ENCODE peak calls at places on chromosomes 13 and 19, in eight cellular contexts. F is body of pancreas, H is esophagus muscularis mucosa, G is psoas muscle, X is heart right ventricle, O is H1, R is adrenal gland, K is cardiac muscle cell. V is an unnamed sample. For H3K27me3, H3K4me1 and H3K9me3, the result is how much of the 10 kb centered on the place peaks cover.

GRCh38 chr13:97275265-97275664 is 53.1 kb downstream of the MBNL2 start:
- DNase-seq in F (no peak), H (no peak), G (no peak), X (peak), O (no peak), R (peak), K (peak), V (no peak)

GRCh38 chr19:3365093-3365446 is 1.3 kb upstream of the NFIC start:
- DNase-seq in F (no peak), H (no peak), G (no peak), X (no peak), O (no peak), R (peak), K (no peak), V (peak)

GRCh38 chr13:111512707-111513106 is 192.3 kb downstream of the TEX29 start:
- DNase-seq in F (no peak), H (no peak), G (no peak), X (no peak), O (no peak), R (no peak), K (no peak), V (no peak)

GRCh38 chr13:113945857-113946408 is 27.9 kb downstream of the C13orf46 start:
- DNase-seq in F (no peak), H (no peak), G (peak), X (no peak), O (no peak), R (no peak), K (no peak), V (no peak)

GRCh38 chr13:102846261-102847015 is 606 bp downstream of the ERCC5 start:
- DNase-seq in F (peak), H (no peak), G (peak), X (peak), O (no peak), R (peak), K (peak), V (peak)

GRCh38 chr13:106630650-106631049 is 62.7 kb upstream of the ARGLU1 start:
- DNase-seq in F (no peak), H (no peak), G (no peak), X (no peak), O (no peak), R (no peak), K (no peak), V (no peak)

GRCh38 chr19:56142087-56142787 is 1.1 kb downstream of the ZNF444 start:
- DNase-seq in F (peak), H (no peak), G (no peak), X (no peak), O (no peak), R (no peak), K (no peak), V (no peak)

GRCh38 chr19:43562698-43563241 is 12.6 kb downstream of the XRCC1 start:
- DNase-seq in F (peak), H (peak), G (peak), X (peak), O (no peak), R (peak), K (peak), V (peak)

GRCh38 chr13:102400619-102401125 is 1.2 kb downstream of the FGF14 start:
- DNase-seq in F (peak), H (no peak), G (peak), X (no peak), O (no peak), R (no peak), K (no peak), V (peak)

GRCh38 chr19:50190439-50190891 is 13.0 kb upstream of the MYH14 start:
- DNase-seq in F (peak), H (no peak), G (no peak), X (no peak), O (no peak), R (no peak), K (no peak), V (no peak)

GRCh38 chr13:26896986-26897668 is 136.5 kb upstream of the GPR12 start:
- DNase-seq in F (no peak), H (no peak), G (no peak), X (no peak), O (no peak), R (no peak), K (no peak), V (no peak)
- H3K27me3 ChIP-seq in F (under half), H (under half), G (under half), X (half or more), O (under half), R (under half), K (under half), V (under half)

DNA sequence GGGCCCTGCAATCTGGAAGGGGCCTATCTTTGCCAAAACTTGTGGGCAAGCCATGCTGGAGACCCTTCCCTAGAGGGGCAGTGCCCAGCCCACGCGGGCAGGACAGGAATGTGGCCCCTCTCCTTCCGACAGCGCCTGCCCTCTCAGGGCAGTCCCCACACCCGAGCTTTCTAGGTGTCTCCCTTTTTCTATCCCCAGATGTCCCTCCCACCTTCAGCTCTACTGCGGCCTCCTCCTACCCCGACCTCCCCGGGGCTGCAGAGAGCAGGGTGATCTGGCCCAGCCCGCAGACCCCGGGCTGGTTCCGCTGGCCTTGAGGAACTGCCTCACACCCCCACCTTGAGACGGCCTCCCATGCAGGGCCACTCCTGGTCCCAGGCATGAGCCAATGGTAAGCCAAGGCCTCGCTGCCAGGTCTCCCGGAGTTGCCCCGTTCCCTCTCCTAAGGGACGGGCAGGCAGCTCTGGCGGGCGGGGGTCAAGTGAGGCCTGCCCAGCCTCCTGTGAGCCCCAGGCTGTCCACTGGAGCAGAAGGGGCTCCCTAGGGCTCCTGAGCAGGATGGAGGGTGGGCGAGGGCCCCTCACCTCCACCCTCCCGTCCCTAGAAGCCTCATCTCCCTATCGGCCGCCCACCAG is 39.7 kb downstream of the KLF2 start:
- DNase-seq in F (no peak), H (no peak), G (no peak), X (no peak), O (no peak), R (no peak), K (no peak), V (peak)
- H3K4me1 ChIP-seq in F (under half), H (under half), G (under half), X (under half), O (under half), R (under half), K (under half), V (under half)

GRCh38 chr19:57351867-57352266 is 796 bp downstream of the ZNF304 start:
- DNase-seq in F (no peak), H (no peak), G (no peak), X (no peak), O (no peak), R (no peak), K (peak), V (no peak)

GRCh38 chr19:57359300-57359699 is 4.1 kb upstream of the TRAPPC2B start:
- DNase-seq in F (no peak), H (no peak), G (no peak), X (no peak), O (no peak), R (no peak), K (no peak), V (no peak)

GRCh38 chr19:57357406-57357805 is 5.9 kb upstream of the TRAPPC2B start:
- DNase-seq in F (no peak), H (no peak), G (no peak), X (no peak), O (no peak), R (no peak), K (no peak), V (no peak)

GRCh38 chr19:57350877-57351805 is at the start of gene ZNF304:
- DNase-seq in F (peak), H (peak), G (peak), X (peak), O (peak), R (peak), K (peak), V (peak)

DNA sequence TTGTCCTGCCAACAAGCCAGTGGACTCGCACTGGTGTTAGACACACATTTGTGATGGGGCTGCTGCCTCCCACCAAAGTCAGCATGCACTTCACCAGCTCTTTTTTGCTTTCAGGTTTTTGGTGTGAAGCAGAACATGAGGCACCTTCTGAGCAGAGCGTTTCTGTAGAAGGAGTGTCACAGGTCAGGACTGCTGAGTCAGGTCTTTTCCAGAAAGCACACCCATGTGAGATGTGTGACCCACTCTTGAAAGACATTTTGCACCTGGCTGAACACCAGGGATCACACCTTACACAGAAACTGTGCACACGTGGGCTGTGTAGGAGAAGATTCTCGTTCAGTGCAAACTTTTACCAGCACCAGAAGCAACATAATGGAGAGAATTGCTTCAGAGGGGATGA is 4.8 kb downstream of the ZNF304 start:
- DNase-seq in F (no peak), H (no peak), G (no peak), X (no peak), O (no peak), R (no peak), K (no peak), V (no peak)
- H3K9me3 ChIP-seq in F (under half), H (under half), G (under half), X (half or more), O (under half), R (under half), K (under half), V (under half)

DNA sequence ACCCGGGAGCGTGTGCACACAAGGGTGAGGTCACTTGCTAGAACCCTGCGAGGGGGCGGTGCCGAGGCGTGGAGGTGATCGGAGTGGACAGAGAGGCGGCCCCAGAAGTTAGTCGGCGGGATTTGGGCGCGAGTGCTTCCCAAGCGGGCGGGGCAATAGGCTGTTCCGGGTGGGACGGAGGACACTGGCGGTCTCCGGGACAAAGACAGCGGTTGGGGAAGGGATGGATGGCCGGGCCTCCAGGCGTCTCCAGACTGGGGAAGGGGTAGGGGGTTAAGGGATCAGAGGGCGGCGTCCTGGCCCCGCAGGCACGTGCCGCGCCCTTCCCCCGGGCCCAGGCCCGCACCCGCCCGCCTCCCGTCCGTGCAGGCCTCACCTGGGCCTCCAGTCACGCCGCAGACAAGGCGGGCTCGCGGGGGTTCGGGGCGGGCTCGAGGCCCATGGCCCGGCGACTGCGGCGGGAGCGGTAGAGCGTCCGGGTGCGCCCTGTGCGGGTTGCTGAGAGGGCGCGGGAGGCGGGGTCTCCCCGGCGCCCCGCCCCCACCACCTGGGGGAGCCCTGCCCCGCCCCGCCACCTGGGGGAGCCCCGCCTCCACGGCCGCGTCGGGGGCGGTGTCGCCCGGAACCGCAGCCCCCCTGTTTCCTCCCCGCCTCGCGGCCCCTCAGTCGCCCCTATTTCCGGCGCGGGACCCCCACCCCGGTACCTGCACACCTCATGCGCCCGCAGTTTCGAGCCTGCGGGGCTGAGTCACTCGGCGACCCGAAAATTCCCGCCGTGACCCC is at the start of gene LPAR2:
- DNase-seq in F (peak), H (no peak), G (peak), X (no peak), O (no peak), R (no peak), K (peak), V (no peak)
- H3K27me3 ChIP-seq in F (under half), H (under half), G (under half), X (under half), O (under half), R (under half), K (under half), V (under half)

DNA sequence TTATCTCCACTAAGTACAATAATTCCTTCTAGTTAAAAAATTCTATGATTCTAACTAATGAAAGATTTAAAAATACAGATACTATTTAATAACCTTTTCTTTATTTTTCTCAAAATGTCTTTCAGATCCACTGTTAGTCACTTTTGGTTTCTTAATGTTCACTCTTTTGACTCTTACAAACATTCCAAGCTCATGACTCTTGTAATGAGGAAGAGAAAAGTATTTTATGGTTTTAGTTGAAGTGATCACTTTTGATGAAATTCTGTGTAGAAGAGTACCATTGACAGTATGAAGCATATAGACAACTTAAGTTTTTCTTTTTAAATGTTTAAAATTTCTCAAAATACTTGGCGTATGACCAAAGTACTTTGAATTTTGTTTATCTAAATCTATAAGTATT is 27.8 kb downstream of the COG3 start:
- DNase-seq in F (no peak), H (no peak), G (no peak), X (no peak), O (no peak), R (no peak), K (peak), V (no peak)
- H3K4me1 ChIP-seq in F (under half), H (under half), G (under half), X (under half), O (under half), R (under half), K (under half), V (under half)

GRCh38 chr19:20879501-20879900 is 43.5 kb upstream of the ZNF85 start:
- DNase-seq in F (no peak), H (no peak), G (no peak), X (no peak), O (no peak), R (no peak), K (no peak), V (no peak)
- H3K9me3 ChIP-seq in F (under half), H (under half), G (under half), X (under half), O (half or more), R (under half), K (under half), V (under half)

DNA sequence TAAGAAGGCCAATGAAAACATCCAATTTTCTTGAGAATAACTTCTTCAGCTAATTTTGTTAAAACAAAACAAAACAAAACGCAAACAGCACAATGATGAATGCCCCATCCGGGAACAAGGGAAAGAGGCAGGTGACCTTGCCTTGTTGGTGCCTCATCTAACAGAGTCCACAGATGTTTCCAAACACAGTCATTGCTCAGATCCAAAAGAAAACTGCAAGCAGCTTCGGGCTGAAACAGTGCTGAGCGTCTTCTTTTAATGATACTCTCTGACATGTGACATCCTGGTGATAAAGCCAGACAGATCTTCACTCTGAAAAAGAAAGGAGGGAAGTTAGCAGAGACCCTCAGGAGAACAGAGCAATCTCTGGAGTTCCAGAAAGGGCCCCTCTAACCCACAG is 30.4 kb downstream of the IRS2 start:
- DNase-seq in F (no peak), H (no peak), G (no peak), X (no peak), O (no peak), R (peak), K (no peak), V (no peak)
- H3K27me3 ChIP-seq in F (under half), H (under half), G (under half), X (under half), O (under half), R (under half), K (under half), V (under half)

GRCh38 chr13:71274923-71275593 is 591.9 kb downstream of the DACH1 start:
- DNase-seq in F (no peak), H (no peak), G (no peak), X (no peak), O (no peak), R (no peak), K (no peak), V (no peak)
- H3K4me1 ChIP-seq in F (under half), H (under half), G (under half), X (under half), O (under half), R (under half), K (under half), V (under half)

DNA sequence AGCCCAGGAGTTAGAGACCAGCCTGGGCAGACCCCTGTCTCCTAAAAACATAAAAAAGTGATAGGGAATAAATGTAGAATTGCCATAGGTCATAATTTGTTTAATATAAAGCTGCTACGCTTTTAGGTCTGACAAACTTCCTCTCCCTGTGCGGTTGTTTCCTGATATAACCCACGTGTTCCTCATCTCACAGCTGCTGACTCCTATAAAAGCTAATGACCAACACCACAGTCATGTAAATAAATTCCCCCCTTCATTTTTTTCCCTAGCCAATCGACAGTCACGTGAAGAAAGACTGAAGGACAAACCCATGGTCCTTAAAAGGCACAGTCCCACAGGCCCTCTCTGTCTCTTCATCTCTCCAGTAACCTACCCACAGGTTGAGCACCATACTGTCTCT is 27.5 kb downstream of the ZNF266 start:
- DNase-seq in F (no peak), H (no peak), G (no peak), X (no peak), O (no peak), R (no peak), K (no peak), V (no peak)
- H3K9me3 ChIP-seq in F (under half), H (under half), G (half or more), X (half or more), O (half or more), R (under half), K (under half), V (under half)

GRCh38 chr19:13024958-13025653 is 29.8 kb downstream of the NFIX start:
- DNase-seq in F (no peak), H (no peak), G (peak), X (no peak), O (no peak), R (no peak), K (no peak), V (peak)
- H3K27me3 ChIP-seq in F (under half), H (under half), G (under half), X (under half), O (half or more), R (under half), K (half or more), V (under half)

V was measured in right cardiac atrium.